ENCODE peak calls at places on chromosome 13, in five cellular contexts. One of them, this sample, is unnamed.

GRCh38 chr13:40486518-40487163 is 179.8 kb downstream of the FOXO1 start:
- DNase-seq in A549: no peak
- DNase-seq in GM12878: no peak
- DNase-seq in SK-N-SH: no peak
- DNase-seq in K562: no peak
- DNase-seq in this sample: no peak

GRCh38 chr13:62250501-62251175 is 835.0 kb upstream of the PCDH20 start:
- DNase-seq in A549: no peak
- DNase-seq in GM12878: no peak
- DNase-seq in SK-N-SH: no peak
- DNase-seq in K562: no peak
- DNase-seq in this sample: no peak

GRCh38 chr13:109156181-109156935 is 526.9 kb downstream of the MYO16 start:
- DNase-seq in A549: peak
- DNase-seq in GM12878: no peak
- DNase-seq in SK-N-SH: no peak
- DNase-seq in K562: no peak
- DNase-seq in this sample: peak

GRCh38 chr13:33326246-33326645 is 40.7 kb upstream of the STARD13 start:
- DNase-seq in A549: no peak
- DNase-seq in GM12878: no peak
- DNase-seq in SK-N-SH: no peak
- DNase-seq in K562: no peak
- DNase-seq in this sample: no peak

GRCh38 chr13:77274126-77274525 is 52.8 kb downstream of the MYCBP2 start:
- DNase-seq in A549: no peak
- DNase-seq in GM12878: no peak
- DNase-seq in SK-N-SH: no peak
- DNase-seq in K562: no peak
- DNase-seq in this sample: no peak

GRCh38 chr13:44416297-44416696 is 42.7 kb downstream of the SERP2 start:
- DNase-seq in A549: no peak
- DNase-seq in GM12878: no peak
- DNase-seq in SK-N-SH: no peak
- DNase-seq in K562: no peak
- DNase-seq in this sample: no peak

GRCh38 chr13:109140777-109141354 is 511.5 kb downstream of the MYO16 start:
- DNase-seq in A549: no peak
- DNase-seq in GM12878: no peak
- DNase-seq in SK-N-SH: peak
- DNase-seq in K562: no peak
- DNase-seq in this sample: no peak

GRCh38 chr13:32538234-32538620 is 368 bp downstream of the N4BP2L2 start:
- DNase-seq in A549: no peak
- DNase-seq in GM12878: no peak
- DNase-seq in SK-N-SH: peak
- DNase-seq in K562: no peak
- DNase-seq in this sample: peak

GRCh38 chr13:71875823-71876222 is 8.8 kb upstream of the DACH1 start:
- DNase-seq in A549: no peak
- DNase-seq in GM12878: no peak
- DNase-seq in SK-N-SH: no peak
- DNase-seq in K562: no peak
- DNase-seq in this sample: no peak
- TF ChIP-seq RCOR1 in A549: no peak
- TF ChIP-seq RCOR1 in GM12878: no peak
- TF ChIP-seq RCOR1 in SK-N-SH: no peak
- TF ChIP-seq RCOR1 in K562: no peak
- TF ChIP-seq RCOR1 in this sample: no peak

GRCh38 chr13:97122381-97122996 is 99.6 kb upstream of the MBNL2 start:
- DNase-seq in A549: peak
- DNase-seq in GM12878: no peak
- DNase-seq in SK-N-SH: no peak
- DNase-seq in K562: no peak
- DNase-seq in this sample: peak

GRCh38 chr13:97124237-97124636 is 97.9 kb upstream of the MBNL2 start:
- DNase-seq in A549: no peak
- DNase-seq in GM12878: no peak
- DNase-seq in SK-N-SH: no peak
- DNase-seq in K562: no peak
- DNase-seq in this sample: no peak

GRCh38 chr13:97120976-97121375 is 101.2 kb upstream of the MBNL2 start:
- DNase-seq in A549: no peak
- DNase-seq in GM12878: no peak
- DNase-seq in SK-N-SH: no peak
- DNase-seq in K562: no peak
- DNase-seq in this sample: no peak

GRCh38 chr13:97119899-97120745 is 102.0 kb upstream of the MBNL2 start:
- DNase-seq in A549: no peak
- DNase-seq in GM12878: no peak
- DNase-seq in SK-N-SH: no peak
- DNase-seq in K562: no peak
- DNase-seq in this sample: peak

DNA sequence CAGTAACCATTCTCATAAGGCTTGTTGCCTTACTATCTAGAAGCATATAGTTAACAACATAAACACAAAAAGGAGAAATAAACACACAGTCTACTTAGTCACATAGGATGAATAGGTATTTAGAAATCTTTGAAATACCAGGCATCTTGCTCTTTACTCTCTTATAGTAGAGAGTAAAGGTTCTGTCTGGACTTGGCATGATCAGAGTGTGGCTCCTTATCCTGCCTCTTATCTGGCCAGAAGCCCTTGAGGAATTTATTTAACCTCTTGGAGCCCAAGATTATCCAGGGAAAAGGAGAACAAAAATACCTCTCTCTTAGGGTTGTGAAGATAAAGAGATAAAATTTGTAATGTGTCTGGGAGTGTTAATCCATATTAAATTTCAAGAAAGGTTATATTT is 100.2 kb upstream of the MBNL2 start:
- DNase-seq in A549: no peak
- DNase-seq in GM12878: no peak
- DNase-seq in SK-N-SH: no peak
- DNase-seq in K562: no peak
- DNase-seq in this sample: peak
- TF ChIP-seq RCOR1 in A549: no peak
- TF ChIP-seq RCOR1 in GM12878: no peak
- TF ChIP-seq RCOR1 in SK-N-SH: no peak
- TF ChIP-seq RCOR1 in K562: no peak
- TF ChIP-seq RCOR1 in this sample: no peak

GRCh38 chr13:113120300-113121182 is 2.1 kb upstream of the F10 start:
- DNase-seq in A549: no peak
- DNase-seq in GM12878: no peak
- DNase-seq in SK-N-SH: no peak
- DNase-seq in K562: no peak
- DNase-seq in this sample: no peak

GRCh38 chr13:113122571-113123225 is at the start of gene F10:
- DNase-seq in A549: peak
- DNase-seq in GM12878: no peak
- DNase-seq in SK-N-SH: peak
- DNase-seq in K562: peak
- DNase-seq in this sample: peak

GRCh38 chr13:113123226-113124150 is 889 bp downstream of the F10 start:
- DNase-seq in A549: no peak
- DNase-seq in GM12878: no peak
- DNase-seq in SK-N-SH: peak
- DNase-seq in K562: peak
- DNase-seq in this sample: no peak

GRCh38 chr13:113121183-113121927 is 1.2 kb upstream of the F10 start:
- DNase-seq in A549: no peak
- DNase-seq in GM12878: no peak
- DNase-seq in SK-N-SH: no peak
- DNase-seq in K562: no peak
- DNase-seq in this sample: no peak

DNA sequence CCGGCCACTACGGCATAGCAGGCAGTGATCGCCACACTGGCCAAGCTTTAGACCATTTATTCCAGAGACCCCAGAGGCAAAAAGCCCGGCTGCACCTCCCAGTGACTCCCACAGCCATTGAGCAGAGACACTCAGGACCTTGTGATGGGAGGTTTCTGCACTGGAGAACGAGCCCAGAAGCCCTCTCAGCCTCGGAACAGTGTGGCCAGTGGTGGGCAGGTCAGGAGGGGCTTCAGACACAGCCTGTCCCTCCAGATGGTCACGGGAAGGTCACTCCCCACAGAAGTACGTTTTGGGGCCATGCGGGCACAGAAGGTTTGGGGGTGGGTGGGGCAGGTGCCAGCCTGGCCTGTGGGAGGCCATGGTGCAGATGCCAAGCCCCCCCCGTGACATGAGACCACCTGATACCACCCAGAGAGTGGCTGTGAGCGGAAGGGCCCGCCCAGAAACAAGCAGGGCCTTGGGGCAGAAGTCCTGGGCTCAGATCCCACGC is 625 bp upstream of the F10 start:
- DNase-seq in A549: no peak
- DNase-seq in GM12878: no peak
- DNase-seq in SK-N-SH: peak
- DNase-seq in K562: no peak
- DNase-seq in this sample: no peak
- TF ChIP-seq RCOR1 in A549: no peak
- TF ChIP-seq RCOR1 in GM12878: no peak
- TF ChIP-seq RCOR1 in SK-N-SH: no peak
- TF ChIP-seq RCOR1 in K562: no peak
- TF ChIP-seq RCOR1 in this sample: no peak

GRCh38 chr13:110413311-110414040 is 106.4 kb downstream of the COL4A2 start:
- DNase-seq in A549: no peak
- DNase-seq in GM12878: no peak
- DNase-seq in SK-N-SH: no peak
- DNase-seq in K562: no peak
- DNase-seq in this sample: no peak

GRCh38 chr13:110410906-110411305 is 103.8 kb downstream of the COL4A2 start:
- DNase-seq in A549: no peak
- DNase-seq in GM12878: no peak
- DNase-seq in SK-N-SH: no peak
- DNase-seq in K562: no peak
- DNase-seq in this sample: no peak

GRCh38 chr13:110411316-110412105 is 104.4 kb downstream of the COL4A2 start:
- DNase-seq in A549: no peak
- DNase-seq in GM12878: no peak
- DNase-seq in SK-N-SH: no peak
- DNase-seq in K562: no peak
- DNase-seq in this sample: no peak

GRCh38 chr13:110414283-110414682 is 107.2 kb downstream of the COL4A2 start:
- DNase-seq in A549: no peak
- DNase-seq in GM12878: no peak
- DNase-seq in SK-N-SH: no peak
- DNase-seq in K562: no peak
- DNase-seq in this sample: no peak

DNA sequence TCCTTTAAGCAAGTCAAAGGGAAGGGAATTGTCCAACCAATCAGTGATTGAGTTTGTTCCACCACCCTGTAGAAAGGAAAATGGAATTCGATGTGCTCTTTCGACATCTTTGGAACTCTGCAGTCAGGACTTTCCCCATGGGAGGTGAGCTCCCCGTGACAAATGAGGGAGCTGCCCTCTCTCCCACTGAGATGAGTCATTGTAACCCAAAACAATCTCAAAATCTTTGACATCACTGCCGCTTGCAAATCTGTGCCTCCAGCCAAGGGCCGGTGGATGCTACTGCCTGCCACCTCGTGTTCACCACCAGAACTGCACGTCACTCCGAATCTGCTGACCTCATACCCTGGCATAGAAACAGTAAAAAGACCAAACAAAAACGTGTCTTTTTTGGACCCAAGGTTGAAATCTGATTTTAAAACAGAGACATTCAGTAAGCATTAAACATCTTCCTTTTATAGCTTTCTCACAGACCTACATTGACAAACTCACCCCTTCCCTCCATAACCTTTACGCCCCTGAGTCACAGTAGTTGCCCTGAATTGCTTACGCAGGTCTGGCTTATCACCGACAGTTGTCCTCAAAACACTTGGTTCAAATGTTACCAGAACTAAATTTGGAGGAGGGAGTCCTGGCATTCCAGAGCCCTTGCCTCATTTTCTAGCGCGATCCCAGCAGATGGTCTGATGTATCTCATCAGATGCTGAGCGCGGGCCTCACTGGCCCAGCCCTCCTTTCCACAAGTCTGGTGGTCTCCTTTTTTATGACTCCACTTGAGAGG is 105.2 kb downstream of the COL4A2 start:
- DNase-seq in A549: peak
- DNase-seq in GM12878: peak
- DNase-seq in SK-N-SH: peak
- DNase-seq in K562: peak
- DNase-seq in this sample: peak
- TF ChIP-seq RCOR1 in A549: no peak
- TF ChIP-seq RCOR1 in GM12878: peak
- TF ChIP-seq RCOR1 in SK-N-SH: peak
- TF ChIP-seq RCOR1 in K562: peak
- TF ChIP-seq RCOR1 in this sample: peak

GRCh38 chr13:49497272-49497671 is 1.5 kb downstream of the PHF11 start:
- DNase-seq in A549: no peak
- DNase-seq in GM12878: no peak
- DNase-seq in SK-N-SH: no peak
- DNase-seq in K562: no peak
- DNase-seq in this sample: no peak

GRCh38 chr13:49499889-49500660 is 4.3 kb downstream of the PHF11 start:
- DNase-seq in A549: no peak
- DNase-seq in GM12878: no peak
- DNase-seq in SK-N-SH: no peak
- DNase-seq in K562: no peak
- DNase-seq in this sample: peak

GRCh38 chr13:49503951-49504350 is 8.2 kb downstream of the PHF11 start:
- DNase-seq in A549: no peak
- DNase-seq in GM12878: no peak
- DNase-seq in SK-N-SH: no peak
- DNase-seq in K562: no peak
- DNase-seq in this sample: peak

GRCh38 chr13:49498211-49498610 is 2.5 kb downstream of the PHF11 start:
- DNase-seq in A549: no peak
- DNase-seq in GM12878: no peak
- DNase-seq in SK-N-SH: no peak
- DNase-seq in K562: no peak
- DNase-seq in this sample: no peak

GRCh38 chr13:49502954-49503353 is 7.2 kb downstream of the PHF11 start:
- DNase-seq in A549: no peak
- DNase-seq in GM12878: no peak
- DNase-seq in SK-N-SH: no peak
- DNase-seq in K562: no peak
- DNase-seq in this sample: peak
- TF ChIP-seq RCOR1 in A549: no peak
- TF ChIP-seq RCOR1 in GM12878: no peak
- TF ChIP-seq RCOR1 in SK-N-SH: no peak
- TF ChIP-seq RCOR1 in K562: no peak
- TF ChIP-seq RCOR1 in this sample: no peak

DNA sequence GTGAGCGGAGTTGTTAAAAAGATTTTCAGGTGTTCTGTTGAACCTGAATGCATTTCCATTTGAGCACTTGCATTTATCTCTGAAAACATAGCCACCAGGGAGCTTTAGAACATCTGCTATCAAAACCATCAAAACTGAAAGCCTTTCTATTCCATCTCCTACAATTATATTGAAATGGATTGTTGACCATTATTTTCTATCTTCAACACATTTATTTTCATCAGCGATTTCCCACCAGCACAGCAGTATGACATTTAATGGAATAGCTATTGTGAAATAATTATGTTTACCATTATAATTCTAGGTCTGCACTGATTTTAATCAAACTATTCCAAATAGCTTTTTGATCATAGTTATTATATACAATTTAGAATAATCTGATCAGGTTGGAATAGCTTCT is 269.0 kb downstream of the FGF14 start:
- DNase-seq in A549: no peak
- DNase-seq in GM12878: no peak
- DNase-seq in SK-N-SH: no peak
- DNase-seq in K562: no peak
- DNase-seq in this sample: no peak
- TF ChIP-seq RCOR1 in A549: no peak
- TF ChIP-seq RCOR1 in GM12878: no peak
- TF ChIP-seq RCOR1 in SK-N-SH: peak
- TF ChIP-seq RCOR1 in K562: no peak
- TF ChIP-seq RCOR1 in this sample: no peak

This sample was measured in IMR-90.